ENCODE peak calls at places on chromosomes 7 and 10, in eight cellular contexts. V is Calu3, D is Caki2, G is right atrium auricular region, H is NCI-H1105, O is fibroblast of pulmonary artery, J is GM13976, F is MM.1S. U is an unnamed sample.

GRCh38 chr7:26449175-26450165 is 157.8 kb downstream of the SNX10 start:
- DNase-seq in O (peak; percentile 66), F (no peak), H (no peak), V (peak; percentile 31), J (no peak), D (peak; percentile 81), G (no peak), U (no peak)

GRCh38 chr10:62384057-62384446 is 9.9 kb downstream of the ZNF365 start:
- DNase-seq in O (peak; percentile 18), H (no peak), F (peak; percentile 66), J (no peak), V (peak; percentile 73), D (peak; percentile 50), G (no peak), U (no peak)

GRCh38 chr7:142477079-142477651 is 219.3 kb upstream of the PRSS58 start:
- DNase-seq in J (no peak), D (no peak), O (peak; percentile 58), H (no peak), V (no peak), F (peak; percentile 38), G (no peak), U (no peak)

GRCh38 chr7:376306-376969 is 86.5 kb downstream of the FOXL3 start:
- DNase-seq in O (no peak), V (no peak), H (no peak), G (no peak), F (no peak), D (no peak), J (no peak), U (no peak)

GRCh38 chr10:27153855-27154198 is 357 bp downstream of the YME1L1 start:
- DNase-seq in D (no peak), H (no peak), V (no peak), F (peak; percentile 26), J (peak; percentile 35), G (no peak), O (no peak), U (peak; percentile 51)

GRCh38 chr10:3036155-3036554 is 31.2 kb upstream of the PFKP start:
- DNase-seq in G (no peak), D (no peak), J (peak; percentile 64), H (no peak), F (no peak), O (no peak), V (no peak), U (no peak)

GRCh38 chr10:6062101-6062771 is at the start of gene IL2RA:
- DNase-seq in H (no peak), F (no peak), J (no peak), D (no peak), G (no peak), O (no peak), V (no peak), U (no peak)

GRCh38 chr10:90805211-90805610 is 52.6 kb downstream of the HTR7 start:
- DNase-seq in V (no peak), H (no peak), D (no peak), O (no peak), G (no peak), F (no peak), J (no peak), U (no peak)

GRCh38 chr7:34296663-34297062 is 361.4 kb upstream of the NPSR1 start:
- DNase-seq in O (peak; percentile 48), H (no peak), F (no peak), D (no peak), V (no peak), J (no peak), G (no peak), U (no peak)

GRCh38 chr10:84696610-84697009 is 368.2 kb downstream of the CCSER2 start:
- DNase-seq in O (no peak), D (no peak), H (no peak), G (no peak), J (no peak), F (no peak), V (no peak), U (no peak)

GRCh38 chr10:48934672-48935071 is 5.0 kb downstream of the LRRC18 start:
- DNase-seq in V (no peak), D (no peak), H (no peak), J (no peak), G (no peak), F (no peak), O (no peak), U (no peak)

GRCh38 chr10:57919864-57920263 is 347.8 kb downstream of the IPMK start:
- DNase-seq in D (no peak), G (no peak), O (no peak), F (no peak), J (no peak), V (no peak), H (no peak), U (no peak)

GRCh38 chr10:110963162-110963561 is 43.8 kb downstream of the SHOC2 start:
- DNase-seq in D (no peak), O (no peak), J (no peak), H (no peak), F (no peak), V (no peak), G (no peak), U (no peak)

GRCh38 chr7:130149575-130150139 is 55.5 kb downstream of the TMEM209 start:
- DNase-seq in O (no peak), J (peak; percentile 61), V (no peak), G (no peak), D (no peak), F (no peak), H (peak; percentile 73), U (no peak)

GRCh38 chr10:24238527-24239247 is 29.7 kb downstream of the KIAA1217 start:
- DNase-seq in H (no peak), G (no peak), V (peak; percentile 74), J (no peak), D (no peak), F (no peak), O (no peak), U (no peak)

GRCh38 chr10:44323838-44324237 is 61.1 kb downstream of the CXCL12 start:
- DNase-seq in O (no peak), H (no peak), J (no peak), F (no peak), G (no peak), D (no peak), V (no peak), U (no peak)

GRCh38 chr7:157347217-157347904 is 10.6 kb downstream of the DNAJB6 start:
- DNase-seq in V (peak; percentile 47), H (no peak), J (no peak), O (peak; percentile 83), D (peak; percentile 33), F (no peak), G (peak; percentile 79), U (no peak)

GRCh38 chr10:33880291-33880690 is 545.8 kb upstream of the NRP1 start:
- DNase-seq in F (no peak), G (no peak), H (no peak), D (no peak), O (peak; percentile 24), V (no peak), J (no peak), U (no peak)

GRCh38 chr7:157278791-157279678 is 57.8 kb upstream of the DNAJB6 start:
- DNase-seq in O (no peak), H (no peak), G (peak; percentile 67), F (no peak), V (peak; percentile 36), J (peak; percentile 77), D (no peak), U (peak; percentile 31)

GRCh38 chr10:110226926-110227641 is 19.7 kb downstream of the MXI1 start:
- DNase-seq in G (no peak), V (peak; percentile 33), O (no peak), F (no peak), H (no peak), D (peak; percentile 37), J (peak; percentile 88), U (peak; percentile 78)

GRCh38 chr10:118958984-118959916 is 70.3 kb upstream of the NANOS1 start:
- DNase-seq in O (peak; percentile 62), V (peak; percentile 17), F (no peak), H (no peak), D (peak; percentile 59), G (peak; percentile 79), J (no peak), U (peak; percentile 9)

GRCh38 chr7:28573059-28573553 is 160.8 kb downstream of the CREB5 start:
- DNase-seq in G (no peak), J (no peak), F (no peak), D (peak; percentile 87), H (peak; percentile 90), O (peak; percentile 46), V (peak; percentile 83), U (no peak)

GRCh38 chr7:92698237-92698841 is 108.1 kb upstream of the FAM133B start:
- DNase-seq in J (no peak), H (peak; percentile 39), F (no peak), D (peak; percentile 49), G (no peak), V (peak; percentile 74), O (peak; percentile 95), U (no peak)

GRCh38 chr7:23055582-23056178 is 41.8 kb upstream of the HYCC1 start:
- DNase-seq in G (no peak), H (peak; percentile 48), V (peak; percentile 73), O (peak; percentile 82), D (peak; percentile 46), J (peak; percentile 62), F (peak; percentile 70), U (no peak)

GRCh38 chr7:151608031-151608551 is 88.4 kb upstream of the RHEB start:
- DNase-seq in O (no peak), V (no peak), H (no peak), G (no peak), F (no peak), J (no peak), D (peak; percentile 44), U (no peak)

GRCh38 chr7:116139007-116139406 is 71.3 kb upstream of the TES start:
- DNase-seq in J (no peak), D (no peak), V (no peak), O (peak; percentile 18), F (no peak), H (no peak), G (no peak), U (peak; percentile 7)

GRCh38 chr7:94127026-94127425 is 122.9 kb upstream of the BET1 start:
- DNase-seq in J (no peak), H (no peak), O (no peak), F (no peak), G (no peak), V (no peak), D (no peak), U (no peak)

GRCh38 chr7:142539901-142540300 is 209.4 kb upstream of the PRSS1 start:
- DNase-seq in O (peak; percentile 54), F (peak; percentile 38), J (no peak), H (no peak), D (no peak), V (no peak), G (no peak), U (no peak)

GRCh38 chr7:542935-543789 is 23.5 kb upstream of the PDGFA start:
- DNase-seq in H (no peak), G (peak; percentile 82), V (peak; percentile 77), J (no peak), F (no peak), D (peak; percentile 87), O (peak; percentile 78), U (no peak)

GRCh38 chr10:120473593-120473992 is 16.6 kb downstream of the PLPP4 start:
- DNase-seq in J (no peak), D (no peak), O (no peak), F (no peak), G (no peak), V (no peak), H (no peak), U (no peak)

GRCh38 chr7:105199372-105199771 is 185.4 kb downstream of the KMT2E start:
- DNase-seq in G (no peak), V (no peak), H (no peak), O (no peak), F (no peak), D (no peak), J (no peak), U (no peak)

GRCh38 chr7:135757719-135758411 is 9.3 kb upstream of the FAM180A start:
- DNase-seq in O (peak; percentile 91), V (no peak), J (no peak), F (no peak), H (no peak), D (no peak), G (peak; percentile 73), U (no peak)